ENCODE peak calls at places on chromosome 5, in nine cellular contexts. J is tibial nerve; I is left ventricle myocardium inferior; R is HCT116; K is endodermal cell; D is IMR-90; H is GM23338; O is Jurkat, Clone E6-1; T is dorsolateral prefrontal cortex. G is an unnamed sample.

GRCh38 chr5:141492168-141492885 is 3.4 kb downstream of the PCDHGC5 start:
- DNase-seq in J (no peak), I (no peak), R (no peak), K (peak; percentile 78), D (no peak), H (peak; percentile 70), O (no peak), T (peak; percentile 67), G (no peak)

GRCh38 chr5:149320791-149321330 is 24.4 kb upstream of the GRPEL2 start:
- DNase-seq in J (peak; percentile 72), I (peak; percentile 90), R (peak; percentile 63), K (peak; percentile 86), D (peak; percentile 94), H (peak; percentile 22), O (no peak), T (peak; percentile 67), G (peak; percentile 47)

GRCh38 chr5:40882291-40882690 is 27.0 kb upstream of the C7 start:
- DNase-seq in J (no peak), I (no peak), R (no peak), K (no peak), D (no peak), H (no peak), O (no peak), T (no peak), G (no peak)

GRCh38 chr5:156815988-156816599 is 34.0 kb upstream of the PPP1R2B start:
- DNase-seq in J (no peak), I (no peak), R (no peak), K (peak; percentile 77), D (peak; percentile 42), H (peak; percentile 87), O (peak; percentile 9), T (no peak), G (no peak)

GRCh38 chr5:19917588-19917987 is 70.4 kb downstream of the CDH18 start:
- DNase-seq in J (no peak), I (no peak), R (no peak), K (no peak), D (no peak), H (no peak), O (no peak), T (no peak), G (no peak)

GRCh38 chr5:54990751-54991349 is 5.5 kb upstream of the ESM1 start:
- DNase-seq in J (no peak), I (no peak), R (no peak), K (no peak), D (peak; percentile 84), H (no peak), O (no peak), T (no peak), G (no peak)

GRCh38 chr5:36252722-36253340 is 11.1 kb upstream of the NADK2 start:
- DNase-seq in J (no peak), I (no peak), R (no peak), K (no peak), D (no peak), H (no peak), O (no peak), T (no peak), G (no peak)

GRCh38 chr5:109900911-109901627 is 211.3 kb downstream of the MAN2A1 start:
- DNase-seq in J (no peak), I (no peak), R (no peak), K (no peak), D (no peak), H (no peak), O (no peak), T (no peak), G (no peak)

GRCh38 chr5:45796959-45797553 is 100.9 kb upstream of the HCN1 start:
- DNase-seq in J (no peak), I (no peak), R (no peak), K (peak; percentile 61), D (no peak), H (peak; percentile 60), O (no peak), T (no peak), G (no peak)

GRCh38 chr5:133844836-133845235 is 123.6 kb downstream of the C5orf15 start:
- DNase-seq in J (no peak), I (no peak), R (no peak), K (no peak), D (no peak), H (no peak), O (no peak), T (no peak), G (peak; percentile 46)

GRCh38 chr5:88724201-88724600 is 158.8 kb downstream of the MEF2C start:
- DNase-seq in J (no peak), I (no peak), R (peak; percentile 8), K (no peak), D (peak; percentile 29), H (peak; percentile 19), O (no peak), T (no peak), G (no peak)

GRCh38 chr5:139486201-139486600 is 3.6 kb upstream of the STING1 start:
- DNase-seq in J (no peak), I (no peak), R (no peak), K (peak; percentile 65), D (no peak), H (peak; percentile 50), O (no peak), T (no peak), G (no peak)

GRCh38 chr5:111954516-111955337 is 197.7 kb upstream of the NREP start:
- DNase-seq in J (no peak), I (no peak), R (no peak), K (no peak), D (peak; percentile 51), H (no peak), O (no peak), T (no peak), G (no peak)

GRCh38 chr5:76197726-76198125 is 114.5 kb downstream of the SV2C start:
- DNase-seq in J (no peak), I (no peak), R (no peak), K (no peak), D (no peak), H (no peak), O (no peak), T (no peak), G (no peak)

GRCh38 chr5:76196886-76197489 is 113.8 kb downstream of the SV2C start:
- DNase-seq in J (no peak), I (no peak), R (no peak), K (no peak), D (no peak), H (peak; percentile 46), O (no peak), T (no peak), G (no peak)

GRCh38 chr5:76202182-76202581 is 119.0 kb downstream of the SV2C start:
- DNase-seq in J (no peak), I (no peak), R (no peak), K (no peak), D (no peak), H (no peak), O (no peak), T (no peak), G (no peak)

GRCh38 chr5:76196457-76196856 is 113.3 kb downstream of the SV2C start:
- DNase-seq in J (no peak), I (no peak), R (no peak), K (no peak), D (no peak), H (no peak), O (no peak), T (no peak), G (no peak)

GRCh38 chr5:76199321-76200318 is 116.4 kb downstream of the SV2C start:
- DNase-seq in J (no peak), I (no peak), R (no peak), K (no peak), D (no peak), H (no peak), O (no peak), T (no peak), G (no peak)
- H3K4me3 ChIP-seq in J (no peak overlapping the region), I (no peak overlapping the region), R (no peak overlapping the region), K (no peak overlapping the region), D (no peak overlapping the region), H (no peak overlapping the region), O (no peak overlapping the region), T (no peak overlapping the region), G (no peak overlapping the region)

GRCh38 chr5:80191991-80192398 is 63.9 kb downstream of the SERINC5 start:
- DNase-seq in J (no peak), I (peak; percentile 73), R (no peak), K (peak; percentile 82), D (no peak), H (peak; percentile 75), O (peak; percentile 95), T (peak; percentile 69), G (no peak)
- H3K4me3 ChIP-seq in J (no peak overlapping the region), I (peak overlapping the region; percentile 34), R (no peak overlapping the region), K (no peak overlapping the region), D (no peak overlapping the region), H (peak overlapping the region; percentile 22), O (peak overlapping the region; percentile 35), T (peak overlapping the region; percentile 9), G (no peak overlapping the region)

DNA sequence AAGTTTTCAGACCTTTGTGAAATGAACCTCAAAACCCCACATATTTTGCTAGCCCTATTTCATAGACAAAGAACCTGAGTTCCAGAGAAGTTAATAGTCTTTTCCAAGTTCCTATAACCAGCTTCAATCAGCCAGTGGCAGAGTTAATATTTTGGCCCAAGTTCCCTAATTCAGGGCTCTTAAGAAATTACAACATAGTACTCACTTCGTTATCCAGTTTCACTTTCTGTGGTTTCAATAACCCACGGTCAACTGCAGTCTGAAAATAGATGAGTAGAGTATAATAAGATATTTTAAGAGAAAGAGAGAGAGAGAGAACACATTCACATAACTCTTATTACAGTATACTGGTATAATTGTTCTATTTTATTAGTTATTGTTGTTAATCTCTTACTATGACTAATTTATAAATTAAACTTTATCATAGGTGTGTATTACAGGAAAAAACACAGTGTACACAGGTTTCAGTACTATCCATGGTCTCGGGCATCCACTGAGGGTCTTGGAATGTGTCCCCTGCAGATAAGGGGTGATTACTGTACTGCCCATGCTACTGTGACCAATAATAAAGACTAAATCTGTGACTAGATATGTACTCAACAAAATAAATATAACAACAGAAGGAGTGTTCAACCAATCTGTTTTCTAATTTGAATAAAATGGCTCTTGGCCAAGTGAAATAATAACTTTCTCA is 9.3 kb upstream of the MYOT start:
- DNase-seq in J (no peak), I (no peak), R (no peak), K (no peak), D (peak; percentile 7), H (no peak), O (no peak), T (no peak), G (no peak)
- H3K4me3 ChIP-seq in J (peak overlapping the region; percentile 17), I (peak overlapping the region; percentile 54), R (no peak overlapping the region), K (no peak overlapping the region), D (no peak overlapping the region), H (no peak overlapping the region), O (no peak overlapping the region), T (peak overlapping the region; percentile 43), G (peak overlapping the region; percentile 33)

DNA sequence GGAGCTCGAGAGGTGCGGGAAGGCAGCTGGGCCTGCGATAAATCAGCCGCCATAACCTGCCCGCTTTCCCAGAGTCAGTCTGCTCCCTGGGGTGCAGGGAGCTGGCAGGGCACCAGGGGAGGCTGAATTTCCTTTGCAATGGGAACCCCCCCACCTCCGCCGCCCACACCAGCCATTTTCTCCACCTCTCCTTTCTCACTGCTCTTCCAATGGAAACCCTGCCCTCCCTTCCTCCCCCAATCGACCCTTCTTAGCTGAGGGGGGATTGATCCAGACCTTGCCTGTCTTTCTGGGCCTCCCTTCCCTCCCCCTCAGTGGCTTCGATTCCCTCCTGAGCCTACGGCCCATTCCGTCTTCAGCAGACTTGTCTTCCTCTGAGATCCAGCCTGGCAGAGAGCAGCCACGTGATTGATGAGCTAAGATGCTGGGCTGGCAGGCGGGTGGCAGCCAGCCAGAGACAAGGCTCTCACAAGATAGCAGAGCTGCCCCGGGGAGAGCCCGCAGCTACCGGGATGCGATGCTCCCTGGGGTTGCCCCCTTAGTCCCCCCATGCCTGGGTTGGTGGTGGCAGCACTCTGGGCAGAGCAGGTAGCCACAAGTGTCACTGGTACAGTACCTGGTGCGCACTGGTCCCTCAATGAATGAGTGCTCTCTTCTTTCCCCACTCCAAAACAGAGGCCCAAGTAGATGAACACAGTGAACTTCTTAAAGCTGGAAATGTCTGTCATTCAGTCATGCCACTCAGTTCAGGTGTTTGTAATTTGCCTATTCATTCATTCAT is 53.7 kb upstream of the FABP6 start:
- DNase-seq in J (no peak), I (peak; percentile 57), R (no peak), K (no peak), D (peak; percentile 41), H (no peak), O (no peak), T (peak; percentile 90), G (peak; percentile 89)
- H3K4me3 ChIP-seq in J (no peak overlapping the region), I (peak overlapping the region; percentile 19), R (no peak overlapping the region), K (no peak overlapping the region), D (no peak overlapping the region), H (no peak overlapping the region), O (no peak overlapping the region), T (peak overlapping the region; percentile 42), G (peak overlapping the region; percentile 47)